ENCODE peak calls at places on chromosomes 4 and X, in five cellular contexts. H is CD8-positive, alpha-beta T cell; L is K562; O is uterus; X is adrenal gland. E is an unnamed sample.

GRCh38 chr4:155079866-155080265 is 128.6 kb upstream of the NPY2R start:
- DNase-seq in L (no peak), X (no peak), O (no peak), H (no peak), E (peak; percentile 4)

GRCh38 chr4:38501698-38502097 is 162.3 kb upstream of the KLF3 start:
- DNase-seq in L (no peak), H (no peak), X (no peak), O (no peak), E (no peak)

GRCh38 chrX:52346462-52347165 is 22.2 kb upstream of the XAGE2 start:
- DNase-seq in L (peak; percentile 28), X (no peak), H (no peak), O (no peak), E (no peak)

GRCh38 chrX:68929332-68930150 is 100.7 kb downstream of the EFNB1 start:
- DNase-seq in L (no peak), O (peak; percentile 42), H (no peak), X (peak; percentile 69), E (peak; percentile 22)

GRCh38 chr4:79046191-79046590 is 107.0 kb upstream of the PAQR3 start:
- DNase-seq in H (no peak), O (no peak), L (no peak), X (no peak), E (no peak)

GRCh38 chr4:123997116-123997515 is 600.5 kb downstream of the SPRY1 start:
- DNase-seq in H (no peak), L (no peak), O (no peak), X (no peak), E (no peak)

GRCh38 chr4:26520728-26521442 is 30.6 kb upstream of the CCKAR start:
- DNase-seq in O (peak; percentile 42), H (no peak), X (no peak), L (peak; percentile 28), E (peak; percentile 29)

GRCh38 chr4:184419976-184420375 is 54.4 kb downstream of the IRF2 start:
- DNase-seq in L (no peak), X (no peak), H (no peak), O (no peak), E (no peak)

GRCh38 chr4:39698424-39699009 is 581 bp downstream of the UBE2K start:
- DNase-seq in O (peak; percentile 48), X (peak; percentile 50), H (peak; percentile 21), L (peak; percentile 69), E (peak; percentile 22)

GRCh38 chr4:8320386-8320750 is 50.8 kb downstream of the HTRA3 start:
- DNase-seq in O (no peak), H (no peak), L (peak; percentile 31), X (peak; percentile 13), E (no peak)

GRCh38 chr4:47287735-47288134 is 175.8 kb downstream of the COMMD8 start:
- DNase-seq in X (no peak), O (no peak), L (peak; percentile 1), H (no peak), E (peak; percentile 2)

GRCh38 chr4:184320630-184321029 is 103.0 kb upstream of the ENPP6 start:
- DNase-seq in L (no peak), X (no peak), O (no peak), H (no peak), E (no peak)

GRCh38 chr4:8914461-8915171 is 43.0 kb upstream of the HMX1 start:
- DNase-seq in H (no peak), O (peak; percentile 8), X (peak; percentile 4), L (no peak), E (no peak)

GRCh38 chrX:40418413-40419195 is 162.2 kb upstream of the ATP6AP2 start:
- DNase-seq in H (no peak), X (no peak), O (no peak), L (no peak), E (no peak)

GRCh38 chr4:121989715-121990114 is 37.9 kb upstream of the TRPC3 start:
- DNase-seq in O (no peak), L (peak; percentile 78), X (no peak), H (no peak), E (no peak)

GRCh38 chr4:76896731-76897521 is 1.0 kb downstream of the SOWAHB start:
- DNase-seq in H (no peak), L (no peak), O (no peak), X (no peak), E (no peak)

GRCh38 chrX:1020634-1021166 is 191.7 kb downstream of the CRLF2 start:
- DNase-seq in X (no peak), L (no peak), H (no peak), O (no peak), E (no peak)

GRCh38 chrX:40845331-40845911 is 110.1 kb upstream of the MED14 start:
- DNase-seq in L (no peak), H (no peak), X (peak; percentile 22), O (peak; percentile 29), E (no peak)

GRCh38 chr4:147327322-147327721 is 153.6 kb upstream of the EDNRA start:
- DNase-seq in L (no peak), X (no peak), H (no peak), O (no peak), E (no peak)

GRCh38 chr4:48445704-48446103 is 37.4 kb upstream of the SLC10A4 start:
- DNase-seq in L (no peak), H (no peak), X (no peak), O (no peak), E (no peak)

GRCh38 chrX:97628807-97629596 is 745.3 kb downstream of the RPA4 start:
- DNase-seq in H (no peak), X (no peak), O (no peak), L (no peak), E (no peak)

GRCh38 chr4:45580306-45580705 is 543.5 kb downstream of the GABRG1 start:
- DNase-seq in X (no peak), H (no peak), L (no peak), O (no peak), E (peak; percentile 6)

GRCh38 chr4:53951414-53951813 is 113.0 kb downstream of the CHIC2 start:
- DNase-seq in L (no peak), O (no peak), H (no peak), X (no peak), E (no peak)

GRCh38 chr4:8162625-8163024 is 4.0 kb upstream of the ABLIM2 start:
- DNase-seq in L (no peak), O (no peak), X (no peak), H (no peak), E (peak; percentile 75)

GRCh38 chr4:161813889-161814288 is 349.9 kb downstream of the FSTL5 start:
- DNase-seq in L (no peak), O (no peak), H (no peak), X (no peak), E (no peak)

GRCh38 chr4:166091146-166091545 is 218.1 kb downstream of the TLL1 start:
- DNase-seq in L (no peak), H (no peak), O (no peak), X (no peak), E (no peak)

GRCh38 chr4:120829113-120829831 is 93.3 kb downstream of the PRDM5 start:
- DNase-seq in O (no peak), X (no peak), H (no peak), L (no peak), E (no peak)

GRCh38 chr4:108906866-108907367 is 144.1 kb upstream of the ETNPPL start:
- DNase-seq in O (no peak), H (no peak), L (no peak), X (no peak), E (no peak)

GRCh38 chrX:95703696-95704095 is 980.9 kb upstream of the DIAPH2 start:
- DNase-seq in O (no peak), L (no peak), H (no peak), X (no peak), E (no peak)

GRCh38 chrX:129761596-129761995 is 18.2 kb upstream of the SASH3 start:
- DNase-seq in O (no peak), L (no peak), H (no peak), X (no peak), E (no peak)

GRCh38 chrX:129760981-129761380 is 18.8 kb upstream of the SASH3 start:
- DNase-seq in X (no peak), O (no peak), L (no peak), H (no peak), E (no peak)

GRCh38 chrX:129760155-129760554 is 19.6 kb upstream of the SASH3 start:
- DNase-seq in L (peak; percentile 21), X (no peak), O (no peak), H (no peak), E (no peak)

GRCh38 chrX:129762448-129762847 is 17.3 kb upstream of the SASH3 start:
- DNase-seq in O (no peak), X (no peak), L (no peak), H (no peak), E (no peak)

DNA sequence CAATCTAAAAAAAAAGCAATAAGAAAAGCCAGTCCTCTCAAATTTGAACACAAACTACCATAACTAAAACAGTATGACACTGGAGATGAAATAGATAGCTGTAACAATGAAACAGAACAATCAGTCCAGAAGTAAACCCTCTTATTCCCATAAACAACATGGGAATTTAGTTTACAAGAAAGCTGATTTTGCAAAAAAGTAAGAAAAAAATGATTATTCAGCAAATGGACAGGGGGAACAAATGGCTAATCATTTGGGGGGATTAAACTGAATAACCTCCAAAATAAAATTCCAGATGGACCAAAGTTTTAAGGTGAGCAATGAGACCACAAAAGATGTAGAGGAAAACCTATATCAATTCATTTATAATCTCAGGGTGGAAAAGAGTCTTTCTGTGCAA is 16.1 kb upstream of the SASH3 start:
- DNase-seq in L (no peak), H (no peak), O (no peak), X (no peak), E (no peak)
- H3K4me1 ChIP-seq in L (peaks cover 6% of the 10 kb centered on the region), H (peaks cover 41% of the 10 kb centered on the region), O (no peaks in the 10 kb centered on the region), X (no peaks in the 10 kb centered on the region), E (no peaks in the 10 kb centered on the region)

GRCh38 chrX:6184900-6185515 is 43.7 kb downstream of the NLGN4X start:
- DNase-seq in L (no peak), O (no peak), X (no peak), H (no peak), E (no peak)

DNA sequence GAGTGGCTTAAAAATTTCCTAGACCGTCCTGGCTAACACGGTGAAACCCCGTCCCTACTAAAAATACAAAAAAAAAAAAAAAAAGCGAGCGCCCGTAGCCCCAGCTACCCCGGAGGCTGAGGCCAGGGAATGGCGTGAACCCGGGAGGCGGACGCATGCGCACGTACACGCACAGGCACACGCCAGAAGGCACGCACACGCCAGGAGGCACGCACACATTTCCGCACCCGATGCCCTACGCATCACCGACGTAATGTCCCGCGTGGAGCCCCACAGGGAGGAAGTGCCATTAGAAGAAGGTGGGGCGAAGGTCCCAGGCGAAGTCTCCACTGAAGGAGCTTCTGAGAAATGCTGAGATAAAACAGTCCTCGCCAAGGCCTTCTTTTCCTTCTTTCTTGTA is 41.4 kb downstream of the NLGN4X start:
- DNase-seq in L (no peak), O (no peak), H (no peak), X (no peak), E (no peak)
- H3K27ac ChIP-seq in L (no peak overlapping the region), O (no peak overlapping the region), H (no peak overlapping the region), X (no peak overlapping the region), E (no peak overlapping the region)

DNA sequence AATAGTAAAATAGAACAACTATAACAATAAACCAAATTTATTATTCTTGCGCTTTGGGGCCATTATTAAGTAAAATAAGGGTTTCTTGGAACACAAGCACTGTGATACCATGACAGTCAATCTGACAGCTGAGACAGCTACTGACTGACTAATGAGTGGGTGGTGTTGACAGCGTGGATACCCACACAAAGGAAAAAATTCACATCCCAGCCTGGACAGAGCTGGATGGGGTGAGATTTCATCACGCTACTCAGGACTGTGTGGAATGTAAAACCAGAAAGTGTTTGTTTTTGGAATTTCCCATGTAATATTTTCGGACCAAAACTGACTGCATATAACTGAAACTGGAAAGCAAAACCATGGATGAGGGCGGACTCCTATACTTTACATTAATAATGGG is 48.8 kb downstream of the IGFBP7 start:
- DNase-seq in X (no peak), H (no peak), L (no peak), O (no peak), E (no peak)
- H3K4me1 ChIP-seq in X (peaks cover 6% of the 10 kb centered on the region), H (no peaks in the 10 kb centered on the region), L (no peaks in the 10 kb centered on the region), O (peaks cover 22% of the 10 kb centered on the region), E (no peaks in the 10 kb centered on the region)

GRCh38 chr4:153449338-153449737 is 16.8 kb upstream of the TMEM131L start:
- DNase-seq in X (no peak), H (no peak), O (no peak), L (no peak), E (no peak)
- H3K27ac ChIP-seq in X (no peak overlapping the region), H (no peak overlapping the region), O (no peak overlapping the region), L (no peak overlapping the region), E (no peak overlapping the region)